ENCODE peak calls at places on chromosomes 5 and 9, in five cellular contexts. A, R, B, H and Z are unnamed samples.
A peak's percentile ranks its signal among the peaks of the same experiment; 100 is the strongest.

GRCh38 chr5:129112295-129112694 is 17.7 kb downstream of the ISOC1 start:
- DNase-seq in A (no peak), R (no peak), B (no peak), H (no peak), Z (no peak)

GRCh38 chr5:128596071-128596470 is 58.0 kb upstream of the FBN2 start:
- DNase-seq in A (peak; percentile 10), R (no peak), B (no peak), H (no peak), Z (no peak)

GRCh38 chr5:171454549-171454948 is 35.1 kb downstream of the FGF18 start:
- DNase-seq in A (peak; percentile 58), R (no peak), B (no peak), H (no peak), Z (no peak)

GRCh38 chr5:134989291-134989830 is 21.7 kb downstream of the CATSPER3 start:
- DNase-seq in A (no peak), R (peak; percentile 13), B (no peak), H (no peak), Z (no peak)

GRCh38 chr5:180640765-180641565 is 8.4 kb downstream of the FLT4 start:
- DNase-seq in A (no peak), R (no peak), B (peak; percentile 36), H (no peak), Z (peak; percentile 34)

GRCh38 chr9:35558185-35558584 is 46.9 kb upstream of the TESK1 start:
- DNase-seq in A (no peak), R (no peak), B (no peak), H (no peak), Z (no peak)

GRCh38 chr5:77168187-77168883 is 42.1 kb upstream of the PDE8B start:
- DNase-seq in A (no peak), R (peak; percentile 64), B (no peak), H (peak; percentile 84), Z (no peak)

GRCh38 chr5:77846422-77847128 is 70.4 kb upstream of the TBCA start:
- DNase-seq in A (no peak), R (no peak), B (no peak), H (no peak), Z (no peak)

GRCh38 chr5:27318701-27319100 is 280.3 kb upstream of the CDH9 start:
- DNase-seq in A (no peak), R (no peak), B (no peak), H (no peak), Z (no peak)

GRCh38 chr5:135064235-135064570 is 30.2 kb upstream of the PITX1 start:
- DNase-seq in A (no peak), R (no peak), B (peak; percentile 7), H (no peak), Z (no peak)

GRCh38 chr5:146751781-146752401 is 126.7 kb downstream of the PPP2R2B start:
- DNase-seq in A (no peak), R (no peak), B (no peak), H (no peak), Z (peak; percentile 44)